ENCODE peak calls at places on chromosomes 7 and 10, in seven cellular contexts. C, B, U, E, D, O and L are unnamed samples.
A peak's percentile ranks its signal among the peaks of the same experiment; 100 is the strongest.

GRCh38 chr7:152761116-152761748 is 1.7 kb downstream of the ACTR3B start:
- DNase-seq in C (peak; percentile 16), B (no peak), U (no peak), E (peak; percentile 87), D (no peak), O (peak; percentile 72), L (no peak)

GRCh38 chr7:158386866-158387820 is 200.5 kb downstream of the PTPRN2 start:
- DNase-seq in C (no peak), B (no peak), U (no peak), E (no peak), D (no peak), O (no peak), L (no peak)

GRCh38 chr10:76540786-76541185 is 1096.8 kb downstream of the KCNMA1 start:
- DNase-seq in C (no peak), B (no peak), U (no peak), E (no peak), D (no peak), O (no peak), L (no peak)

GRCh38 chr10:100744136-100744979 is 1.0 kb upstream of the PAX2 start:
- DNase-seq in C (no peak), B (no peak), U (no peak), E (no peak), D (no peak), O (no peak), L (no peak)

GRCh38 chr7:17559388-17559787 is 260.9 kb downstream of the AHR start:
- DNase-seq in C (no peak), B (no peak), U (no peak), E (peak; percentile 66), D (no peak), O (peak; percentile 28), L (no peak)

GRCh38 chr10:36574212-36574611 is 551.2 kb upstream of the ANKRD30A start:
- DNase-seq in C (no peak), B (no peak), U (no peak), E (peak; percentile 45), D (no peak), O (no peak), L (no peak)

GRCh38 chr7:25181537-25181936 is 46.7 kb downstream of the NPVF start:
- DNase-seq in C (no peak), B (no peak), U (no peak), E (no peak), D (no peak), O (no peak), L (no peak)

GRCh38 chr7:41880107-41880506 is 177.2 kb upstream of the INHBA start:
- DNase-seq in C (no peak), B (no peak), U (no peak), E (peak; percentile 85), D (no peak), O (peak; percentile 97), L (no peak)

GRCh38 chr10:58517481-58518355 is 5.0 kb downstream of the BICC1 start:
- DNase-seq in C (no peak), B (no peak), U (no peak), E (no peak), D (no peak), O (no peak), L (no peak)

GRCh38 chr10:123359539-123359938 is 205.3 kb downstream of the BUB3 start:
- DNase-seq in C (no peak), B (no peak), U (no peak), E (no peak), D (no peak), O (no peak), L (no peak)

GRCh38 chr10:89080660-89081059 is 90.1 kb downstream of the FAS start:
- DNase-seq in C (no peak), B (no peak), U (no peak), E (peak; percentile 40), D (no peak), O (no peak), L (no peak)

GRCh38 chr7:105493928-105494325 is 28.1 kb downstream of the PUS7 start:
- DNase-seq in C (no peak), B (no peak), U (no peak), E (peak; percentile 87), D (no peak), O (peak; percentile 23), L (no peak)

GRCh38 chr10:89114846-89115625 is 92.1 kb downstream of the CH25H start:
- DNase-seq in C (no peak), B (no peak), U (no peak), E (peak; percentile 47), D (no peak), O (peak; percentile 44), L (no peak)

GRCh38 chr10:1409359-1409750 is 328.0 kb downstream of the ADARB2 start:
- DNase-seq in C (no peak), B (no peak), U (no peak), E (no peak), D (no peak), O (no peak), L (no peak)

GRCh38 chr10:86282664-86283465 is 83.7 kb downstream of the GRID1 start:
- DNase-seq in C (no peak), B (no peak), U (peak; percentile 5), E (no peak), D (no peak), O (no peak), L (no peak)

GRCh38 chr10:63068246-63068645 is 64.9 kb upstream of the NRBF2 start:
- DNase-seq in C (no peak), B (no peak), U (no peak), E (peak; percentile 27), D (no peak), O (peak; percentile 29), L (no peak)

GRCh38 chr7:66641526-66641871 is 12.8 kb downstream of the KCTD7 start:
- DNase-seq in C (no peak), B (no peak), U (no peak), E (no peak), D (no peak), O (no peak), L (no peak)

GRCh38 chr7:92874567-92874966 is 38.2 kb upstream of the CDK6 start:
- DNase-seq in C (no peak), B (no peak), U (no peak), E (peak; percentile 15), D (no peak), O (peak; percentile 78), L (no peak)

GRCh38 chr10:88921194-88921593 is 31.4 kb downstream of the ACTA2 start:
- DNase-seq in C (no peak), B (no peak), U (no peak), E (peak; percentile 49), D (no peak), O (no peak), L (no peak)

GRCh38 chr10:132679217-132679595 is 106.7 kb downstream of the NKX6-2 start:
- DNase-seq in C (no peak), B (no peak), U (peak; percentile 11), E (no peak), D (no peak), O (no peak), L (no peak)

GRCh38 chr10:30917790-30918189 is 113.9 kb downstream of the ZNF438 start:
- DNase-seq in C (no peak), B (no peak), U (no peak), E (no peak), D (no peak), O (no peak), L (no peak)

GRCh38 chr10:106111241-106111640 is 1053.3 kb downstream of the SORCS1 start:
- DNase-seq in C (no peak), B (no peak), U (no peak), E (peak; percentile 21), D (no peak), O (peak; percentile 55), L (no peak)

GRCh38 chr10:124436191-124436638 is 13.6 kb downstream of the NKX1-2 start:
- DNase-seq in C (peak; percentile 35), B (no peak), U (no peak), E (no peak), D (no peak), O (peak; percentile 90), L (no peak)